ENCODE peak calls at places on chromosomes 13 and 19, in seven cellular contexts. One of them, this sample, is unnamed.

GRCh38 chr13:37208052-37208451 is 102.6 kb upstream of the CSNK1A1L start:
- DNase-seq in WTC11: no peak
- DNase-seq in uterus: no peak
- DNase-seq in fibroblast of pulmonary artery: no peak
- DNase-seq in stomach: no peak
- DNase-seq in ascending aorta: no peak
- DNase-seq in cardiac fibroblast: no peak
- DNase-seq in this sample: no peak

GRCh38 chr13:79802389-79803140 is 321.6 kb downstream of the NDFIP2 start:
- DNase-seq in WTC11: no peak
- DNase-seq in uterus: no peak
- DNase-seq in fibroblast of pulmonary artery: no peak
- DNase-seq in stomach: no peak
- DNase-seq in ascending aorta: no peak
- DNase-seq in cardiac fibroblast: no peak
- DNase-seq in this sample: no peak

GRCh38 chr13:94427313-94427712 is 52.2 kb downstream of the DCT start:
- DNase-seq in WTC11: no peak
- DNase-seq in uterus: no peak
- DNase-seq in fibroblast of pulmonary artery: no peak
- DNase-seq in stomach: no peak
- DNase-seq in ascending aorta: no peak
- DNase-seq in cardiac fibroblast: no peak
- DNase-seq in this sample: no peak

GRCh38 chr13:113901231-113901630 is 37.4 kb upstream of the GAS6 start:
- DNase-seq in WTC11: no peak
- DNase-seq in uterus: peak; percentile 19
- DNase-seq in fibroblast of pulmonary artery: no peak
- DNase-seq in stomach: no peak
- DNase-seq in ascending aorta: no peak
- DNase-seq in cardiac fibroblast: no peak
- DNase-seq in this sample: no peak

GRCh38 chr19:41433171-41433570 is 6.0 kb upstream of the B3GNT8 start:
- DNase-seq in WTC11: no peak
- DNase-seq in uterus: no peak
- DNase-seq in fibroblast of pulmonary artery: no peak
- DNase-seq in stomach: no peak
- DNase-seq in ascending aorta: no peak
- DNase-seq in cardiac fibroblast: no peak
- DNase-seq in this sample: no peak

GRCh38 chr13:75544681-75545333 is 4.8 kb upstream of the UCHL3 start:
- DNase-seq in WTC11: no peak
- DNase-seq in uterus: no peak
- DNase-seq in fibroblast of pulmonary artery: peak; percentile 89
- DNase-seq in stomach: no peak
- DNase-seq in ascending aorta: no peak
- DNase-seq in cardiac fibroblast: peak; percentile 92
- DNase-seq in this sample: no peak

GRCh38 chr13:27168086-27168485 is 3.5 kb downstream of the USP12 start:
- DNase-seq in WTC11: no peak
- DNase-seq in uterus: no peak
- DNase-seq in fibroblast of pulmonary artery: no peak
- DNase-seq in stomach: peak; percentile 35
- DNase-seq in ascending aorta: no peak
- DNase-seq in cardiac fibroblast: no peak
- DNase-seq in this sample: no peak

GRCh38 chr13:40169476-40169875 is 497.0 kb downstream of the FOXO1 start:
- DNase-seq in WTC11: no peak
- DNase-seq in uterus: no peak
- DNase-seq in fibroblast of pulmonary artery: no peak
- DNase-seq in stomach: no peak
- DNase-seq in ascending aorta: no peak
- DNase-seq in cardiac fibroblast: no peak
- DNase-seq in this sample: no peak

GRCh38 chr13:52159159-52159982 is at the start of gene NEK3:
- DNase-seq in WTC11: peak; percentile 78
- DNase-seq in uterus: peak; percentile 68
- DNase-seq in fibroblast of pulmonary artery: peak; percentile 63
- DNase-seq in stomach: peak; percentile 66
- DNase-seq in ascending aorta: peak; percentile 19
- DNase-seq in cardiac fibroblast: peak; percentile 74
- DNase-seq in this sample: peak; percentile 69

GRCh38 chr13:24348385-24348784 is 39.0 kb downstream of the C1QTNF9 start:
- DNase-seq in WTC11: no peak
- DNase-seq in uterus: no peak
- DNase-seq in fibroblast of pulmonary artery: no peak
- DNase-seq in stomach: no peak
- DNase-seq in ascending aorta: no peak
- DNase-seq in cardiac fibroblast: peak; percentile 5
- DNase-seq in this sample: no peak

GRCh38 chr19:17205237-17206140 is 9.7 kb upstream of the USE1 start:
- DNase-seq in WTC11: peak; percentile 84
- DNase-seq in uterus: no peak
- DNase-seq in fibroblast of pulmonary artery: peak; percentile 75
- DNase-seq in stomach: peak; percentile 84
- DNase-seq in ascending aorta: no peak
- DNase-seq in cardiac fibroblast: peak; percentile 68
- DNase-seq in this sample: peak; percentile 48

GRCh38 chr13:77514336-77514726 is 21.2 kb upstream of the SCEL start:
- DNase-seq in WTC11: no peak
- DNase-seq in uterus: no peak
- DNase-seq in fibroblast of pulmonary artery: no peak
- DNase-seq in stomach: no peak
- DNase-seq in ascending aorta: no peak
- DNase-seq in cardiac fibroblast: no peak
- DNase-seq in this sample: no peak

GRCh38 chr19:37719111-37719926 is at the start of gene ZNF607:
- DNase-seq in WTC11: peak; percentile 95
- DNase-seq in uterus: peak; percentile 89
- DNase-seq in fibroblast of pulmonary artery: peak; percentile 94
- DNase-seq in stomach: peak; percentile 89
- DNase-seq in ascending aorta: peak; percentile 54
- DNase-seq in cardiac fibroblast: peak; percentile 93
- DNase-seq in this sample: peak; percentile 84
- TF ChIP-seq CTCF in WTC11: peak; percentile 27
- TF ChIP-seq CTCF in uterus: peak; percentile 66
- TF ChIP-seq CTCF in fibroblast of pulmonary artery: peak; percentile 68
- TF ChIP-seq CTCF in stomach: no peak
- TF ChIP-seq CTCF in ascending aorta: peak; percentile 62
- TF ChIP-seq CTCF in cardiac fibroblast: peak; percentile 71
- TF ChIP-seq CTCF in this sample: no peak

GRCh38 chr13:29802621-29803020 is 47.8 kb downstream of the UBL3 start:
- DNase-seq in WTC11: no peak
- DNase-seq in uterus: no peak
- DNase-seq in fibroblast of pulmonary artery: peak; percentile 18
- DNase-seq in stomach: no peak
- DNase-seq in ascending aorta: no peak
- DNase-seq in cardiac fibroblast: peak; percentile 12
- DNase-seq in this sample: no peak

GRCh38 chr13:29803221-29803620 is 47.2 kb downstream of the UBL3 start:
- DNase-seq in WTC11: no peak
- DNase-seq in uterus: no peak
- DNase-seq in fibroblast of pulmonary artery: no peak
- DNase-seq in stomach: no peak
- DNase-seq in ascending aorta: no peak
- DNase-seq in cardiac fibroblast: no peak
- DNase-seq in this sample: no peak

GRCh38 chr13:29800687-29801086 is 49.7 kb downstream of the UBL3 start:
- DNase-seq in WTC11: peak; percentile 13
- DNase-seq in uterus: no peak
- DNase-seq in fibroblast of pulmonary artery: no peak
- DNase-seq in stomach: no peak
- DNase-seq in ascending aorta: no peak
- DNase-seq in cardiac fibroblast: no peak
- DNase-seq in this sample: no peak

GRCh38 chr13:29801102-29801501 is 49.3 kb downstream of the UBL3 start:
- DNase-seq in WTC11: no peak
- DNase-seq in uterus: no peak
- DNase-seq in fibroblast of pulmonary artery: no peak
- DNase-seq in stomach: no peak
- DNase-seq in ascending aorta: no peak
- DNase-seq in cardiac fibroblast: no peak
- DNase-seq in this sample: no peak

DNA sequence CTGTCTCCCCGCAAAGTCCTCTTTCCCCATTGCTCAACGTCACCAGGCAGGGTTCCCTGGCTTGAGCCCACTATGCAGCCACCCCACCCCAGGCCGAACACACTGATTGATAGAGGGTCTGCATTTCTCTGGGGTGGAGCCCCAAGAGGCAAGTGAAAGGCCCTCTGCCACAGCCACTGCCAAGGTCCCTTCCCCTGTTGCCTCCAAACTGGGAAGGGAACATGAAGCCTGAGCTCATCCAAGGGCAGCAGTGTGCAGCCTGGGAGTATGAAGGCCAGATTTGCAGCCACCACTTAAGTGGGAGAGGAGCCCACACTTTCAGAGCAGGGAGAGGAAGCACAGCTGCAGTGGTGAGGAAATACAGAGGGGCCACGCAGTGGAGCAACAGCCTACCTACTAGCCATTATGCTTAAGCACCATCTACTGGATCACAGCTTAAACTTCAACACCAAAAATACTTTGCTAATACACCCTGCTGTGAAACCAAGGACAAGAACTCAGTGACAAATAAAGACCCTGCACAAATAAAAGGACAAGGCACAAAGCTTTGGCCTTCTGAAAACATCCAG is 48.6 kb downstream of the UBL3 start:
- DNase-seq in WTC11: no peak
- DNase-seq in uterus: no peak
- DNase-seq in fibroblast of pulmonary artery: peak; percentile 18
- DNase-seq in stomach: no peak
- DNase-seq in ascending aorta: no peak
- DNase-seq in cardiac fibroblast: peak; percentile 7
- DNase-seq in this sample: no peak
- TF ChIP-seq CTCF in WTC11: no peak
- TF ChIP-seq CTCF in uterus: no peak
- TF ChIP-seq CTCF in fibroblast of pulmonary artery: no peak
- TF ChIP-seq CTCF in stomach: no peak
- TF ChIP-seq CTCF in ascending aorta: no peak
- TF ChIP-seq CTCF in cardiac fibroblast: no peak
- TF ChIP-seq CTCF in this sample: no peak

GRCh38 chr19:31943778-31944177 is 401.6 kb upstream of the ZNF507 start:
- DNase-seq in WTC11: no peak
- DNase-seq in uterus: no peak
- DNase-seq in fibroblast of pulmonary artery: no peak
- DNase-seq in stomach: no peak
- DNase-seq in ascending aorta: no peak
- DNase-seq in cardiac fibroblast: no peak
- DNase-seq in this sample: no peak

GRCh38 chr19:31947436-31947835 is 398.0 kb upstream of the ZNF507 start:
- DNase-seq in WTC11: no peak
- DNase-seq in uterus: no peak
- DNase-seq in fibroblast of pulmonary artery: no peak
- DNase-seq in stomach: no peak
- DNase-seq in ascending aorta: no peak
- DNase-seq in cardiac fibroblast: no peak
- DNase-seq in this sample: no peak

GRCh38 chr19:31944286-31944685 is 401.1 kb upstream of the ZNF507 start:
- DNase-seq in WTC11: no peak
- DNase-seq in uterus: no peak
- DNase-seq in fibroblast of pulmonary artery: no peak
- DNase-seq in stomach: no peak
- DNase-seq in ascending aorta: no peak
- DNase-seq in cardiac fibroblast: no peak
- DNase-seq in this sample: no peak

GRCh38 chr19:31946491-31946890 is 398.9 kb upstream of the ZNF507 start:
- DNase-seq in WTC11: no peak
- DNase-seq in uterus: no peak
- DNase-seq in fibroblast of pulmonary artery: no peak
- DNase-seq in stomach: no peak
- DNase-seq in ascending aorta: no peak
- DNase-seq in cardiac fibroblast: no peak
- DNase-seq in this sample: no peak

DNA sequence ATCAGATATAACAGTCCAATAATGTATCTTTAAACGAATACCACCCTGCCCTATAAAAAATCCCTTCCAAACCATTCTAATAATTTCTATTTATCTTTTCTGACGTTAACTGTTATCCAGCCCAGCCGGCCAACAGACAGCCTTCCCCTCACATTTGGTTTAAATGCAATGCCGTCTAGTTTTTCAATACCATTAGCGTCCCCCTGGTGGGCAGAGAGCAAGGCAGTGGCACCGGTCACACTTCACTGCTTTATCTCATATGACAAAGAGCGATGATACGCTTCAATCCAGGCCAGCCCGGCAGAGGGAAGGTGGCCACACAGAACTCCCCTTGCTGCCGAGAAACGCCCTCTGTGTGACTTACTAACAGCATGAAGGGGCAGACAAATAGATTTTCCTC is 402.1 kb upstream of the ZNF507 start:
- DNase-seq in WTC11: peak; percentile 18
- DNase-seq in uterus: no peak
- DNase-seq in fibroblast of pulmonary artery: no peak
- DNase-seq in stomach: no peak
- DNase-seq in ascending aorta: no peak
- DNase-seq in cardiac fibroblast: no peak
- DNase-seq in this sample: no peak
- TF ChIP-seq CTCF in WTC11: no peak
- TF ChIP-seq CTCF in uterus: no peak
- TF ChIP-seq CTCF in fibroblast of pulmonary artery: no peak
- TF ChIP-seq CTCF in stomach: no peak
- TF ChIP-seq CTCF in ascending aorta: no peak
- TF ChIP-seq CTCF in cardiac fibroblast: no peak
- TF ChIP-seq CTCF in this sample: no peak

GRCh38 chr19:13029301-13029880 is 34.1 kb downstream of the NFIX start:
- DNase-seq in WTC11: no peak
- DNase-seq in uterus: no peak
- DNase-seq in fibroblast of pulmonary artery: no peak
- DNase-seq in stomach: no peak
- DNase-seq in ascending aorta: no peak
- DNase-seq in cardiac fibroblast: no peak
- DNase-seq in this sample: no peak

GRCh38 chr19:13028027-13028426 is 32.8 kb downstream of the NFIX start:
- DNase-seq in WTC11: no peak
- DNase-seq in uterus: no peak
- DNase-seq in fibroblast of pulmonary artery: no peak
- DNase-seq in stomach: no peak
- DNase-seq in ascending aorta: no peak
- DNase-seq in cardiac fibroblast: no peak
- DNase-seq in this sample: no peak

GRCh38 chr19:13031917-13032623 is 36.8 kb downstream of the NFIX start:
- DNase-seq in WTC11: no peak
- DNase-seq in uterus: no peak
- DNase-seq in fibroblast of pulmonary artery: no peak
- DNase-seq in stomach: no peak
- DNase-seq in ascending aorta: no peak
- DNase-seq in cardiac fibroblast: peak; percentile 41
- DNase-seq in this sample: no peak

GRCh38 chr19:13027557-13027956 is 32.3 kb downstream of the NFIX start:
- DNase-seq in WTC11: no peak
- DNase-seq in uterus: no peak
- DNase-seq in fibroblast of pulmonary artery: no peak
- DNase-seq in stomach: no peak
- DNase-seq in ascending aorta: no peak
- DNase-seq in cardiac fibroblast: no peak
- DNase-seq in this sample: no peak

DNA sequence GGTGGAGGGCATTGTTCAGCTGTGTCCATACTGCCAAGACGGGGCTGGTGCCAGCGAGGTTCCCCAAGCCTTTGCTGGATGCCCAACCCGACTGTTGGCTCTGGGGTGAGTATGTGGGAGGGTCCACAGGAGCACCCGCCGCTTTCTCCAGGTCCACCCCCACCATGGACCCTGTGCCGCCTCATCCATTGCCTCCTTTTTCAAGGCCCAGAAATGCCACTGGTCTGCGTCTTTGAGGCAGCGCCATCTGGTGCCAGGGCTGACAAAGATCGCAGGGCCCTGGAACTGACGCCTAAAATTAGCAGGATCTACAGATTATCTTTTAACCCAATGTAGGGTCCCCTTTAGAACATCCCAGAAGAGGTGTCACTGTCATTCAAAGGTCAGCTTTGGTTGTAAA is 34.6 kb downstream of the NFIX start:
- DNase-seq in WTC11: peak; percentile 72
- DNase-seq in uterus: no peak
- DNase-seq in fibroblast of pulmonary artery: no peak
- DNase-seq in stomach: peak; percentile 65
- DNase-seq in ascending aorta: no peak
- DNase-seq in cardiac fibroblast: no peak
- DNase-seq in this sample: no peak
- TF ChIP-seq CTCF in WTC11: no peak
- TF ChIP-seq CTCF in uterus: no peak
- TF ChIP-seq CTCF in fibroblast of pulmonary artery: peak; percentile 53
- TF ChIP-seq CTCF in stomach: no peak
- TF ChIP-seq CTCF in ascending aorta: peak; percentile 67
- TF ChIP-seq CTCF in cardiac fibroblast: peak; percentile 27
- TF ChIP-seq CTCF in this sample: no peak

This sample was measured in activated B cell treated with CpG ODN at 0.5 μM for 24 hours.